ENCODE peak calls at places on chromosomes 16 and 17, in eight cellular contexts. O is fibroblast of lung, S is neural progenitor cell, F is HCT116, I is endothelial cell of umbilical vein, K is PC-3, R is H9, W is IMR-90. C is an unnamed sample.

GRCh38 chr16:75789237-75789636 is 62.9 kb upstream of the CPHXL start:
- DNase-seq in O (peak; percentile 33), S (peak; percentile 66), F (peak; percentile 46), I (peak; percentile 46), K (peak; percentile 67), R (no peak), W (peak; percentile 46), C (peak; percentile 75)

GRCh38 chr17:20291853-20292252 is 175.5 kb downstream of the LGALS9B start:
- DNase-seq in O (no peak), S (no peak), F (no peak), I (no peak), K (no peak), R (no peak), W (peak; percentile 39), C (no peak)

GRCh38 chr17:36778458-36778857 is 158.8 kb upstream of the LHX1 start:
- DNase-seq in O (no peak), S (no peak), F (no peak), I (no peak), K (no peak), R (no peak), W (no peak), C (no peak)

GRCh38 chr16:57444711-57445110 is 2.5 kb downstream of the CIAPIN1 start:
- DNase-seq in O (peak; percentile 23), S (no peak), F (no peak), I (no peak), K (no peak), R (no peak), W (peak; percentile 20), C (no peak)

GRCh38 chr17:7258731-7259554 is 3.3 kb downstream of the CLDN7 start:
- DNase-seq in O (peak; percentile 34), S (no peak), F (peak; percentile 62), I (no peak), K (peak; percentile 38), R (no peak), W (peak; percentile 27), C (peak; percentile 81)

GRCh38 chr17:62717589-62718342 is 90.3 kb downstream of the MRC2 start:
- DNase-seq in O (no peak), S (no peak), F (no peak), I (no peak), K (no peak), R (peak; percentile 18), W (no peak), C (no peak)

GRCh38 chr16:8330761-8331160 is 259.6 kb downstream of the TMEM114 start:
- DNase-seq in O (no peak), S (no peak), F (no peak), I (no peak), K (no peak), R (no peak), W (no peak), C (no peak)

GRCh38 chr16:51321251-51321650 is 170.2 kb upstream of the SALL1 start:
- DNase-seq in O (peak; percentile 39), S (no peak), F (no peak), I (no peak), K (no peak), R (no peak), W (no peak), C (no peak)

GRCh38 chr16:87457724-87458423 is 35.0 kb downstream of the ZCCHC14 start:
- DNase-seq in O (peak; percentile 99), S (no peak), F (peak; percentile 97), I (peak; percentile 80), K (peak; percentile 94), R (no peak), W (peak; percentile 99), C (peak; percentile 57)

GRCh38 chr16:68492501-68493411 is 44.4 kb upstream of the SMPD3 start:
- DNase-seq in O (no peak), S (no peak), F (no peak), I (no peak), K (no peak), R (no peak), W (no peak), C (peak; percentile 20)

GRCh38 chr16:29763326-29763725 is 14.7 kb upstream of the ZG16 start:
- DNase-seq in O (no peak), S (no peak), F (no peak), I (no peak), K (no peak), R (no peak), W (no peak), C (no peak)

GRCh38 chr17:47914296-47914948 is 18.4 kb downstream of the SP2 start:
- DNase-seq in O (no peak), S (no peak), F (no peak), I (no peak), K (no peak), R (no peak), W (no peak), C (no peak)

GRCh38 chr16:19737306-19737975 is 19.4 kb downstream of the IQCK start:
- DNase-seq in O (no peak), S (no peak), F (no peak), I (no peak), K (no peak), R (no peak), W (no peak), C (no peak)

GRCh38 chr17:69581061-69581955 is 166.8 kb downstream of the MAP2K6 start:
- DNase-seq in O (peak; percentile 46), S (no peak), F (no peak), I (peak; percentile 83), K (no peak), R (peak; percentile 34), W (peak; percentile 47), C (no peak)

GRCh38 chr16:66728117-66728787 is 23.2 kb downstream of the DYNC1LI2 start:
- DNase-seq in O (peak; percentile 62), S (peak; percentile 65), F (peak; percentile 28), I (peak; percentile 70), K (peak; percentile 66), R (no peak), W (peak; percentile 67), C (peak; percentile 78)

GRCh38 chr17:6290488-6291196 is 144.3 kb downstream of the AIPL1 start:
- DNase-seq in O (no peak), S (no peak), F (no peak), I (no peak), K (no peak), R (no peak), W (no peak), C (no peak)

GRCh38 chr16:4081577-4082021 is 34.6 kb downstream of the ADCY9 start:
- DNase-seq in O (peak; percentile 25), S (peak; percentile 13), F (no peak), I (no peak), K (no peak), R (no peak), W (peak; percentile 49), C (no peak)

GRCh38 chr17:41697122-41697962 is 8.7 kb downstream of the EIF1 start:
- DNase-seq in O (no peak), S (no peak), F (no peak), I (no peak), K (no peak), R (no peak), W (peak; percentile 64), C (peak; percentile 70)

GRCh38 chr16:57993452-57993851 is 7.0 kb downstream of the ZNF319 start:
- DNase-seq in O (no peak), S (no peak), F (no peak), I (no peak), K (no peak), R (no peak), W (no peak), C (no peak)

GRCh38 chr17:80242505-80242904 is 18.1 kb upstream of the RNF213 start:
- DNase-seq in O (no peak), S (no peak), F (no peak), I (no peak), K (no peak), R (no peak), W (no peak), C (no peak)

GRCh38 chr16:16138034-16138635 is 85.2 kb downstream of the ABCC6 start:
- DNase-seq in O (no peak), S (no peak), F (no peak), I (no peak), K (no peak), R (no peak), W (no peak), C (no peak)

GRCh38 chr16:89655062-89655643 is 2.4 kb downstream of the CHMP1A start:
- DNase-seq in O (no peak), S (no peak), F (no peak), I (no peak), K (no peak), R (no peak), W (no peak), C (no peak)
- H4K20me1 ChIP-seq in O (no peaks in the 10 kb centered on the region), S (peaks cover 34% of the 10 kb centered on the region), F (no peaks in the 10 kb centered on the region), I (no peaks in the 10 kb centered on the region), K (no peaks in the 10 kb centered on the region), R (no peaks in the 10 kb centered on the region), W (peaks cover 42% of the 10 kb centered on the region), C (peaks cover 6% of the 10 kb centered on the region)

GRCh38 chr17:21302711-21303425 is 18.4 kb downstream of the MAP2K3 start:
- DNase-seq in O (no peak), S (no peak), F (no peak), I (peak; percentile 2), K (no peak), R (no peak), W (no peak), C (no peak)

GRCh38 chr17:21301593-21302550 is 17.4 kb downstream of the MAP2K3 start:
- DNase-seq in O (no peak), S (no peak), F (no peak), I (no peak), K (no peak), R (no peak), W (no peak), C (no peak)

GRCh38 chr17:21299981-21300600 is 15.6 kb downstream of the MAP2K3 start:
- DNase-seq in O (no peak), S (no peak), F (no peak), I (no peak), K (no peak), R (no peak), W (no peak), C (no peak)

GRCh38 chr17:21298983-21299519 is 14.5 kb downstream of the MAP2K3 start:
- DNase-seq in O (no peak), S (no peak), F (no peak), I (no peak), K (no peak), R (no peak), W (no peak), C (no peak)

GRCh38 chr17:21300601-21301571 is 16.4 kb downstream of the MAP2K3 start:
- DNase-seq in O (no peak), S (no peak), F (no peak), I (no peak), K (no peak), R (no peak), W (no peak), C (no peak)
- H4K20me1 ChIP-seq in O (peaks cover 2% of the 10 kb centered on the region), S (no peaks in the 10 kb centered on the region), F (no peaks in the 10 kb centered on the region), I (no peaks in the 10 kb centered on the region), K (peaks cover 29% of the 10 kb centered on the region), R (peaks cover 2% of the 10 kb centered on the region), W (peaks cover 62% of the 10 kb centered on the region), C (peaks cover 23% of the 10 kb centered on the region)

GRCh38 chr16:89445166-89445565 is 45.2 kb downstream of the ANKRD11 start:
- DNase-seq in O (no peak), S (no peak), F (no peak), I (no peak), K (no peak), R (no peak), W (no peak), C (no peak)
- H4K20me1 ChIP-seq in O (peaks cover 11% of the 10 kb centered on the region), S (peaks cover 100% of the 10 kb centered on the region), F (peaks cover 74% of the 10 kb centered on the region), I (no peaks in the 10 kb centered on the region), K (peaks cover 78% of the 10 kb centered on the region), R (peaks cover 6% of the 10 kb centered on the region), W (peaks cover 100% of the 10 kb centered on the region), C (peaks cover 100% of the 10 kb centered on the region)

DNA sequence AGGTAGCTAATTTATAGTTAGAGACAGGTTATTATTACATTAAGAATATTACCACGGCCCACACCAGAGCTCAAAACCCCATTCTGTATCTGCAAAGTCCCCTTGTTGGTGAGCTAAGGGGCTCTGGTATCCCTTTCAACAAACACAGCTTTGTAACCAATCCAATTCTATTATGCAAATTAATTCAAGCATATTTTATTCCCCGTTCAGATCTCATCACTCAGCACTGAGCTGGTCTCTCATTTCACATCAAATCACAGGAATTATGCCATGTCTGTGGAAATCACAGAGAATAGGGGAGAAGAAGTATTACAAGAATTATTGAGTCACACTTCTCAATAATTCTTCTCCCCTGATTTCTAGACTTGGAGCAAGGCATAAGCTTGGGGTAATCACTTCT is 111.7 kb downstream of the CDH11 start:
- DNase-seq in O (peak; percentile 20), S (no peak), F (no peak), I (no peak), K (no peak), R (no peak), W (no peak), C (no peak)
- H4K20me1 ChIP-seq in O (no peaks in the 10 kb centered on the region), S (peaks cover 6% of the 10 kb centered on the region), F (no peaks in the 10 kb centered on the region), I (no peaks in the 10 kb centered on the region), K (peaks cover 8% of the 10 kb centered on the region), R (no peaks in the 10 kb centered on the region), W (peaks cover 15% of the 10 kb centered on the region), C (peaks cover 9% of the 10 kb centered on the region)